ENCODE peak calls at places on chromosomes 5 and 9, in seven cellular contexts. F is endothelial cell of umbilical vein, E is GM23248, H is Caco-2, O is fibroblast of pulmonary artery, A is spleen, Z is fibroblast of lung. I is an unnamed sample.

GRCh38 chr5:148476302-148476701 is 92.5 kb downstream of the FBXO38 start:
- DNase-seq in E (no peak), Z (no peak), O (no peak), F (no peak), A (no peak), H (no peak), I (no peak)

GRCh38 chr5:27402828-27403227 is 364.4 kb upstream of the CDH9 start:
- DNase-seq in F (no peak), Z (no peak), A (no peak), H (no peak), E (no peak), O (no peak), I (no peak)

GRCh38 chr9:129840024-129840423 is 4.8 kb downstream of the USP20 start:
- DNase-seq in F (no peak), O (no peak), E (no peak), Z (no peak), H (no peak), A (no peak), I (no peak)

GRCh38 chr9:86578722-86579121 is 224.5 kb upstream of the TUT7 start:
- DNase-seq in A (no peak), E (no peak), Z (no peak), H (no peak), O (no peak), F (no peak), I (no peak)

GRCh38 chr5:10451137-10451824 is 9.6 kb downstream of the ROPN1L start:
- DNase-seq in O (no peak), Z (no peak), E (peak), A (no peak), F (no peak), H (no peak), I (no peak)

GRCh38 chr5:168020522-168021294 is 270.7 kb upstream of the WWC1 start:
- DNase-seq in E (peak), A (no peak), O (peak), F (no peak), H (no peak), Z (peak), I (no peak)

GRCh38 chr5:139453683-139454567 is 8.6 kb downstream of the ECSCR start:
- DNase-seq in Z (no peak), H (no peak), F (no peak), A (no peak), O (no peak), E (no peak), I (no peak)

GRCh38 chr9:114655689-114656088 is 1.9 kb downstream of the TEX53 start:
- DNase-seq in H (no peak), F (no peak), O (peak), E (peak), A (no peak), Z (peak), I (no peak)

GRCh38 chr9:36116593-36116992 is 19.9 kb upstream of the GLIPR2 start:
- DNase-seq in F (no peak), Z (no peak), E (no peak), O (no peak), H (no peak), A (no peak), I (no peak)

GRCh38 chr5:137332296-137332695 is 166.8 kb downstream of the SPOCK1 start:
- DNase-seq in Z (no peak), A (no peak), E (no peak), F (no peak), H (no peak), O (no peak), I (no peak)

GRCh38 chr9:35867538-35867937 is 2.7 kb downstream of the OR13J1 start:
- DNase-seq in Z (no peak), O (no peak), H (no peak), A (no peak), E (no peak), F (no peak), I (no peak)

GRCh38 chr9:112037281-112038016 is 137.6 kb downstream of the SUSD1 start:
- DNase-seq in H (no peak), O (peak), Z (peak), A (peak), F (no peak), E (peak), I (no peak)

GRCh38 chr5:179235416-179236400 is 109.6 kb downstream of the ADAMTS2 start:
- DNase-seq in Z (no peak), F (no peak), H (no peak), O (no peak), E (no peak), A (peak), I (peak)

GRCh38 chr9:5817776-5818336 is 15.1 kb downstream of the ERMP1 start:
- DNase-seq in H (peak), A (no peak), F (peak), O (peak), Z (peak), E (peak), I (no peak)

GRCh38 chr9:86355814-86356213 is 1.6 kb upstream of the TUT7 start:
- DNase-seq in H (peak), E (no peak), Z (no peak), O (no peak), F (no peak), A (no peak), I (no peak)

GRCh38 chr9:126487856-126488255 is 125.9 kb upstream of the LMX1B start:
- DNase-seq in A (peak), O (no peak), F (no peak), H (no peak), Z (no peak), E (no peak), I (no peak)

GRCh38 chr5:150146862-150147579 is 8.6 kb downstream of the PDGFRB start:
- DNase-seq in F (no peak), E (no peak), O (no peak), A (no peak), H (no peak), Z (no peak), I (peak)

GRCh38 chr5:150158170-150158949 is 2.7 kb upstream of the PDGFRB start:
- DNase-seq in A (no peak), E (peak), H (no peak), Z (no peak), F (no peak), O (peak), I (no peak)

GRCh38 chr9:118563677-118564076 is 805.6 kb downstream of the BRINP1 start:
- DNase-seq in E (peak), O (no peak), Z (no peak), H (no peak), A (no peak), F (no peak), I (no peak)

GRCh38 chr9:117412006-117412715 is 2.7 kb downstream of the ASTN2 start:
- DNase-seq in O (no peak), F (no peak), E (no peak), A (no peak), Z (no peak), H (no peak), I (no peak)

GRCh38 chr9:130720762-130721161 is 27.2 kb downstream of the EXOSC2 start:
- DNase-seq in H (no peak), O (no peak), A (no peak), E (no peak), F (no peak), Z (no peak), I (no peak)

GRCh38 chr5:158120760-158121159 is 261.8 kb upstream of the CLINT1 start:
- DNase-seq in A (no peak), E (peak), H (no peak), O (no peak), F (no peak), Z (no peak), I (no peak)

GRCh38 chr5:141513627-141514329 is 24.9 kb downstream of the PCDHGC5 start:
- DNase-seq in E (peak), A (peak), O (peak), H (no peak), Z (peak), F (peak), I (peak)

GRCh38 chr5:143086851-143087637 is 316.4 kb downstream of the NR3C1 start:
- DNase-seq in E (peak), O (peak), F (no peak), A (no peak), H (peak), Z (no peak), I (no peak)

GRCh38 chr5:177598477-177598876 is 1.5 kb upstream of the B4GALT7 start:
- DNase-seq in F (peak), O (no peak), E (peak), A (no peak), H (no peak), Z (no peak), I (peak)

GRCh38 chr9:91966503-91966902 is 16.5 kb upstream of the ROR2 start:
- DNase-seq in Z (no peak), F (no peak), O (no peak), A (no peak), E (peak), H (no peak), I (no peak)

GRCh38 chr9:124008855-124009834 is 2.4 kb upstream of the LHX2 start:
- DNase-seq in O (no peak), Z (no peak), F (no peak), E (no peak), H (peak), A (no peak), I (no peak)

GRCh38 chr5:139635606-139636206 is 12.4 kb upstream of the CXXC5 start:
- DNase-seq in H (peak), O (peak), A (peak), E (peak), Z (peak), F (peak), I (peak)

GRCh38 chr9:124011460-124012301 is at the start of gene LHX2:
- DNase-seq in H (peak), E (peak), A (peak), Z (peak), F (peak), O (peak), I (no peak)

DNA sequence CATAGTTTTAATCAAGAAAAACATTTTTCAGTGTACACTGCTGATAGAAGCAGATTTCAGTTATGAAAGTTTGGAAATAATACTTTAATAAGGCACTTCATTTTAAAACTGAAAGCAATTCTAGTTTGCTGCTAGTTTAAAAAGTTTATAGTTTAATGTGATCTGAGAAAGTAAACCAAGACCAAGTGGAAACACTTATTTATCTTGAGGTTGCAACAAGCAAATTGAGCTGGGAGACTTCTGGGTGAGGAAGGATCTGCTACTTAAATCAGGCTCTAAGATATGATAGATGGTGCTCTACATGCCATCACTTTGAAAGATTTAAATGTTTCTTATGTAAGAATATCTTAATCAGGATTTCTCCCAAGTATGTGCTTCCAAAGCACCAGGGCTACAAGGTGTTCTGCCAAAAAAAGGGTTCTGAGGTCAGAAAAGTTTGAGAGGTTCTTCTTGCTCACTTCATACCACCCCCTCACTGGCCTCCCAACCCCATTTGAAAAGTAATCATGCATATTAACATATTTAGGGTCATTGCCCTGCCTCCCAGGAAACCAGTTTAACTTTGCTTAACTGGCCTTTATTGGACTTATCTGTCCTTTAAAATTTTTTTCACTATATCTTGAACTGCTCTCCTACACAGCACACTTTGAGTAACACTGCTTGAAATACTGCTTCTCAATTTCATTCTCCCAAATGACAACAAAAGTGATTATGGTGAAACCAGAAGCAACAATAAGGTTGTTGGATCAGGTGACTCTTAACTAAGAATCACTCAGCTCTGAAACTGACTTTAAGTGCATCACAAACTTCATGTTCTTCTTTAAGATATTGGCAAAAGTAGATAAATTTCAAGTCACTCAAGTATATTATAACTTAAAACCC is 15.5 kb downstream of the SLC44A1 start:
- DNase-seq in Z (no peak), E (no peak), F (no peak), A (no peak), O (no peak), H (no peak), I (no peak)
- H3K4me3 ChIP-seq in Z (no peak), E (no peak), F (no peak), A (no peak), O (no peak), H (no peak), I (no peak)

DNA sequence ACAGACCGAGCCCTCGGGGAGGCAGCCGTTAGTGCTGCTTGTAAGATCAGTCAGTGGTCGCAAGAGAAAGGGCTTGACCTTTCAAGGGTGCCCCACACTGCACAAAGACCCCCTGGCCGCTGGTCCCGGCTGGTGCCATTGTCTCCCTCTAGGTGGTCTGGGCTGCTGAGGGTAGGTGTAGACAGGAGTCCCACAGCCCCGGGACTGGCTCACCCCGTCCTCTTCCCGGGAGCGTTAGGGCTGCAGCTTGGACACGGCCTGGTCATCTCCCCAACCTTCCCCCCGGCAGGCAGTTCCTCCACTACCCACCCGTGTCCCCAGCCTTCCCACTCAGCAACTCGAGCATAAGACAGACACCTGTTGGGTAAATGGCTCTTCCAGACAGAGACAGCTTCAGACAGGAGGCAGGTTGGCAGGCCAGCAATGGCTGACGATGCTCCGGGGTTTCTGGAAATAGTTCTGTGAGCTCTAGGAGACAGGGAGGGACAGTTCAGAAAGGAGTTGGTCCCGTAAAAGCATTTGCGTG is 15.3 kb upstream of the TMEM250 start:
- DNase-seq in F (no peak), H (no peak), A (no peak), E (no peak), O (no peak), Z (no peak), I (no peak)
- H3K4me3 ChIP-seq in F (no peak), H (peak), A (no peak), E (no peak), O (no peak), Z (no peak), I (no peak)

GRCh38 chr9:133785753-133786370 is 47.7 kb upstream of the SARDH start:
- DNase-seq in A (no peak), E (no peak), H (no peak), F (no peak), O (no peak), Z (no peak), I (no peak)

GRCh38 chr9:133784731-133785561 is 46.8 kb upstream of the SARDH start:
- DNase-seq in O (no peak), A (no peak), F (no peak), H (no peak), Z (no peak), E (no peak), I (no peak)

GRCh38 chr9:133786936-133787748 is 49.0 kb upstream of the SARDH start:
- DNase-seq in A (no peak), O (no peak), H (no peak), F (no peak), Z (no peak), E (no peak), I (no peak)

GRCh38 chr9:133787749-133788015 is 49.5 kb upstream of the SARDH start:
- DNase-seq in A (peak), H (peak), F (no peak), E (peak), O (no peak), Z (peak), I (no peak)

GRCh38 chr9:133786371-133786753 is 48.2 kb upstream of the SARDH start:
- DNase-seq in A (peak), F (no peak), E (no peak), H (no peak), O (no peak), Z (no peak), I (no peak)
- H3K4me3 ChIP-seq in A (no peak), F (no peak), E (no peak), H (no peak), O (no peak), Z (no peak), I (no peak)

DNA sequence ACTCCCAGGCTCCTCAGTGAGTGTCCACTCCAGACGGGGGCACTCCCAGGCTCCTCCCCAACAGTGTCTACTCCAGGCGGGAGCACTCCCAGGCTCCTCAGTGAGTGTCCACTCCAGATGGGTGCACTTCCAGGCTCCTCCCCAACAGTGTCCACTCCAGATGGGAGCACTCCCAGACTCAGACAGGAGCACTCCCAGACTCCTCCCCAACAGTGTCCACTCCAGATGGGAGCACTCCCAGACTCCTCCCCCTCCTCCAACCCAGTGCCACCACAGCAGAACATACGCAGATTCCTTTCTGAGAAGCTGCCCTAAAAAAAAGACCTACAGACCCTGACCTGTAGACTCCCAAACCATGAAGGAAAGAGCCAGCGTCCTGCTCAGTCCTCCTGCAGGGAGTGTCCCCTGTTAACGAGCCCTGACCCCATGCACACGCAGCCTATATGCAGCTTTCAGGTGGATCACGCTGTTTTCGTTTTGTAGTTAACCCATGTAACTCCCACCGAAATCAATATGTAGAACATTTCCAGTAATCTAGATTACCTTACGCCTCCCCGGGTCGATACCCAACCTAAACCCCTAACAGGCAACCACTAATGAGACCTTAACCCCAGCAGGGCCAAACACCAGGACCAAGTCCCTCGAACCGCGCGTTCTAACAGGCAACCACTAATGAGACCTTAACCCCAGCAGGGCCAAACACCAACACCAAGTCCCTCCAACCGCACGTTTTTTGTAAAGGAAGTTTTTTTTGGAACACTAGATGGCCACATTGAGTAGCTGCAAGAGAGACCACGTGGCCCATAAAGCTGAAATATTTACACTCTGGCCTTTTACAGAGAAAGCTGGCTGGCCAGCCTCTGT is 15.7 kb downstream of the PNPLA7 start:
- DNase-seq in A (no peak), H (peak), O (peak), Z (peak), F (peak), E (peak), I (no peak)
- H3K4me3 ChIP-seq in A (no peak), H (no peak), O (no peak), Z (no peak), F (no peak), E (peak), I (no peak)

GRCh38 chr5:124157320-124157719 is 589.1 kb downstream of the ZNF608 start:
- DNase-seq in E (peak), A (no peak), F (peak), O (no peak), Z (peak), H (no peak), I (no peak)
- H3K4me3 ChIP-seq in E (peak), A (no peak), F (no peak), O (no peak), Z (peak), H (no peak), I (no peak)

GRCh38 chr5:8689773-8690172 is 820.8 kb downstream of the MTRR start:
- DNase-seq in Z (no peak), E (no peak), F (no peak), O (no peak), H (no peak), A (no peak), I (no peak)
- H3K4me3 ChIP-seq in Z (no peak), E (no peak), F (no peak), O (no peak), H (no peak), A (no peak), I (no peak)

I was measured in sigmoid colon.